ENCODE peak calls at places on chromosomes 5 and 9, in six cellular contexts. U is WTC11; N is activated T-cell treated with anti-CD3 and anti-CD28 coated beads for 1 hour; Q is stimulated activated CD4-positive, alpha-beta T cell treated with anti-CD3 and anti-CD28 coated beads, Interleukin-4, amount 100 ng/mL, for 4 hours; C is stimulated activated CD8-positive, alpha-beta memory T cell treated with anti-CD3 and anti-CD28 coated beads, Interleukin-2, amount 100 ng/mL, for 48 hours; T is iris pigment epithelial cell. Z is an unnamed sample.

GRCh38 chr5:79845448-79846197 is 145.4 kb downstream of the MTX3 start:
- DNase-seq in N (no peak), Q (no peak), T (peak; percentile 53), C (peak; percentile 11), U (no peak), Z (peak; percentile 15)

GRCh38 chr9:37017546-37017945 is 16.5 kb downstream of the PAX5 start:
- DNase-seq in U (no peak), Q (no peak), C (no peak), N (no peak), T (no peak), Z (no peak)

GRCh38 chr5:73365301-73365853 is 83.2 kb downstream of the FOXD1 start:
- DNase-seq in T (peak; percentile 85), Q (no peak), U (no peak), N (no peak), C (no peak), Z (no peak)

GRCh38 chr5:134586866-134587524 is 45.6 kb downstream of the SAR1B start:
- DNase-seq in N (peak; percentile 77), U (peak; percentile 95), T (peak; percentile 73), C (peak; percentile 87), Q (peak; percentile 70), Z (peak; percentile 64)

GRCh38 chr5:142515036-142515435 is 170.9 kb downstream of the FGF1 start:
- DNase-seq in Q (no peak), U (no peak), N (no peak), C (no peak), T (peak; percentile 31), Z (no peak)

GRCh38 chr5:144187699-144188294 is 17.1 kb downstream of the KCTD16 start:
- DNase-seq in T (peak; percentile 99), U (no peak), N (peak; percentile 67), C (peak; percentile 37), Q (peak; percentile 79), Z (peak; percentile 96)

GRCh38 chr5:77643654-77644404 is 5.3 kb upstream of the OTP start:
- DNase-seq in Q (no peak), C (no peak), U (no peak), T (no peak), N (no peak), Z (no peak)

GRCh38 chr9:93003552-93004407 is 54.7 kb upstream of the SUSD3 start:
- DNase-seq in N (peak; percentile 55), U (peak; percentile 77), C (peak; percentile 55), T (peak; percentile 33), Q (peak; percentile 57), Z (peak; percentile 19)

GRCh38 chr9:91151014-91151740 is 210.5 kb downstream of the AUH start:
- DNase-seq in Q (peak; percentile 35), T (peak; percentile 95), C (no peak), U (no peak), N (no peak), Z (no peak)

GRCh38 chr9:112535364-112535763 is 48.7 kb downstream of the KIAA1958 start:
- DNase-seq in N (no peak), Q (no peak), U (no peak), C (no peak), T (peak; percentile 65), Z (peak; percentile 60)

GRCh38 chr5:96282020-96282419 is 151.0 kb downstream of the PCSK1 start:
- DNase-seq in T (no peak), U (no peak), Q (no peak), N (no peak), C (no peak), Z (no peak)

GRCh38 chr5:15387931-15388330 is 112.0 kb upstream of the FBXL7 start:
- DNase-seq in T (no peak), N (no peak), U (no peak), C (no peak), Q (no peak), Z (no peak)

GRCh38 chr9:97271292-97271691 is 36.2 kb upstream of the CCDC180 start:
- DNase-seq in T (no peak), U (peak; percentile 70), Q (no peak), C (no peak), N (no peak), Z (no peak)

GRCh38 chr5:126972062-126972895 is 58.1 kb downstream of the MARCHF3 start:
- DNase-seq in Q (peak; percentile 15), T (peak; percentile 63), U (no peak), C (no peak), N (peak; percentile 4), Z (peak; percentile 46)

GRCh38 chr9:19431361-19432171 is 22.8 kb downstream of the ACER2 start:
- DNase-seq in Q (no peak), U (no peak), N (no peak), C (no peak), T (no peak), Z (no peak)

GRCh38 chr5:71907001-71907564 is 188.0 kb downstream of the CARTPT start:
- DNase-seq in C (no peak), U (no peak), T (no peak), Q (no peak), N (no peak), Z (no peak)

GRCh38 chr9:94692601-94693000 is 33.9 kb upstream of the AOPEP start:
- DNase-seq in Q (no peak), C (no peak), T (no peak), N (no peak), U (no peak), Z (no peak)

GRCh38 chr9:98767915-98768314 is 28.4 kb downstream of the ANKS6 start:
- DNase-seq in C (no peak), N (no peak), U (no peak), Q (no peak), T (no peak), Z (no peak)

GRCh38 chr5:40879163-40879942 is 29.9 kb upstream of the C7 start:
- DNase-seq in T (peak; percentile 33), U (no peak), Q (no peak), N (no peak), C (no peak), Z (no peak)

GRCh38 chr5:93246093-93246855 is 334.7 kb downstream of the NR2F1-AS1 start:
- DNase-seq in C (no peak), T (peak; percentile 83), Q (no peak), N (no peak), U (peak; percentile 34), Z (no peak)

GRCh38 chr5:149128023-149128875 is 13.0 kb upstream of the ABLIM3 start:
- DNase-seq in N (no peak), T (peak; percentile 43), Q (no peak), U (peak; percentile 67), C (no peak), Z (peak; percentile 47)

GRCh38 chr9:42388146-42388690 is 204.8 kb downstream of the SPATA31A6 start:
- DNase-seq in T (no peak), N (no peak), Q (no peak), C (no peak), U (no peak), Z (no peak)

GRCh38 chr5:6108540-6108848 is 269.9 kb downstream of the MED10 start:
- DNase-seq in Q (no peak), T (no peak), N (no peak), C (no peak), U (no peak), Z (no peak)

GRCh38 chr9:100028201-100028784 is 70.5 kb downstream of the ERP44 start:
- DNase-seq in U (peak; percentile 86), Q (peak; percentile 47), N (peak; percentile 57), C (peak; percentile 56), T (peak; percentile 79), Z (peak; percentile 58)

GRCh38 chr5:157464518-157465171 is 4.6 kb downstream of the NIPAL4 start:
- DNase-seq in N (peak; percentile 28), U (no peak), Q (peak; percentile 65), C (peak; percentile 62), T (peak; percentile 95), Z (peak; percentile 83)

GRCh38 chr5:56129288-56129687 is 103.8 kb downstream of the ANKRD55 start:
- DNase-seq in C (no peak), N (no peak), U (no peak), T (peak; percentile 29), Q (no peak), Z (no peak)

GRCh38 chr5:72133212-72133990 is 26.1 kb downstream of the MAP1B start:
- DNase-seq in Q (no peak), N (no peak), U (no peak), C (no peak), T (peak; percentile 79), Z (peak; percentile 39)

GRCh38 chr9:82332774-82333152 is 344.2 kb downstream of the SPATA31D1 start:
- DNase-seq in T (peak; percentile 18), Q (no peak), U (no peak), C (no peak), N (no peak), Z (no peak)

GRCh38 chr5:82595083-82595482 is 316.9 kb upstream of the RPS23 start:
- DNase-seq in N (no peak), T (no peak), U (no peak), C (no peak), Q (no peak), Z (no peak)

GRCh38 chr5:6430418-6431028 is 18.1 kb upstream of the UBE2QL1 start:
- DNase-seq in T (no peak), U (no peak), N (no peak), C (no peak), Q (no peak), Z (no peak)

GRCh38 chr9:136386018-136386417 is 12.5 kb upstream of the CARD9 start:
- DNase-seq in N (no peak), C (no peak), T (no peak), Q (no peak), U (no peak), Z (no peak)

GRCh38 chr5:146072595-146072994 is 32.8 kb downstream of the PLAC8L1 start:
- DNase-seq in U (no peak), Q (no peak), N (no peak), C (no peak), T (no peak), Z (no peak)

GRCh38 chr5:80082221-80082620 is 47.1 kb downstream of the THBS4 start:
- DNase-seq in U (no peak), T (no peak), Q (no peak), C (no peak), N (no peak), Z (no peak)

GRCh38 chr9:11551106-11551505 is 938.3 kb upstream of the PTPRD start:
- DNase-seq in U (no peak), C (no peak), Q (no peak), T (no peak), N (no peak), Z (no peak)

GRCh38 chr5:39605966-39606591 is 181.3 kb upstream of the DAB2 start:
- DNase-seq in N (no peak), T (peak; percentile 63), U (no peak), Q (no peak), C (no peak), Z (no peak)

Z was measured in NCI-H226.